ENCODE peak calls at places on chromosomes 7 and 10, in seven cellular contexts. One of them, this sample, is unnamed. For H3K27me3 and H3K36me3, the result is how much of the 10 kb centered on the place peaks cover.

GRCh38 chr10:61452655-61453641 is at the start of gene TMEM26:
- DNase-seq in astrocyte: peak
- DNase-seq in sigmoid colon: peak
- DNase-seq in neural progenitor cell: peak
- DNase-seq in thoracic aorta: no peak
- DNase-seq in transverse colon: peak
- DNase-seq in heart left ventricle: peak
- DNase-seq in this sample: peak

GRCh38 chr10:31700222-31700621 is 228.4 kb downstream of the ARHGAP12 start:
- DNase-seq in astrocyte: no peak
- DNase-seq in sigmoid colon: no peak
- DNase-seq in neural progenitor cell: no peak
- DNase-seq in thoracic aorta: no peak
- DNase-seq in transverse colon: no peak
- DNase-seq in heart left ventricle: no peak
- DNase-seq in this sample: no peak

GRCh38 chr10:79048639-79049550 is 19.9 kb upstream of the ZMIZ1 start:
- DNase-seq in astrocyte: no peak
- DNase-seq in sigmoid colon: peak
- DNase-seq in neural progenitor cell: no peak
- DNase-seq in thoracic aorta: no peak
- DNase-seq in transverse colon: no peak
- DNase-seq in heart left ventricle: no peak
- DNase-seq in this sample: no peak

GRCh38 chr7:140326116-140326928 is 72.0 kb downstream of the SLC37A3 start:
- DNase-seq in astrocyte: peak
- DNase-seq in sigmoid colon: peak
- DNase-seq in neural progenitor cell: peak
- DNase-seq in thoracic aorta: peak
- DNase-seq in transverse colon: peak
- DNase-seq in heart left ventricle: peak
- DNase-seq in this sample: peak

GRCh38 chr7:14747701-14748100 is 154.8 kb downstream of the DGKB start:
- DNase-seq in astrocyte: no peak
- DNase-seq in sigmoid colon: no peak
- DNase-seq in neural progenitor cell: no peak
- DNase-seq in thoracic aorta: no peak
- DNase-seq in transverse colon: no peak
- DNase-seq in heart left ventricle: no peak
- DNase-seq in this sample: no peak

GRCh38 chr10:69145864-69146263 is 21.9 kb downstream of the VPS26A start:
- DNase-seq in astrocyte: no peak
- DNase-seq in sigmoid colon: no peak
- DNase-seq in neural progenitor cell: no peak
- DNase-seq in thoracic aorta: no peak
- DNase-seq in transverse colon: no peak
- DNase-seq in heart left ventricle: no peak
- DNase-seq in this sample: no peak

GRCh38 chr10:93580824-93581223 is 14.4 kb downstream of the FFAR4 start:
- DNase-seq in astrocyte: peak
- DNase-seq in sigmoid colon: no peak
- DNase-seq in neural progenitor cell: peak
- DNase-seq in thoracic aorta: no peak
- DNase-seq in transverse colon: no peak
- DNase-seq in heart left ventricle: no peak
- DNase-seq in this sample: no peak

GRCh38 chr7:111029574-111030357 is 61.2 kb upstream of the LRRN3 start:
- DNase-seq in astrocyte: peak
- DNase-seq in sigmoid colon: no peak
- DNase-seq in neural progenitor cell: no peak
- DNase-seq in thoracic aorta: peak
- DNase-seq in transverse colon: peak
- DNase-seq in heart left ventricle: no peak
- DNase-seq in this sample: no peak

GRCh38 chr7:115558186-115558585 is 472.4 kb downstream of the TFEC start:
- DNase-seq in astrocyte: peak
- DNase-seq in sigmoid colon: no peak
- DNase-seq in neural progenitor cell: no peak
- DNase-seq in thoracic aorta: no peak
- DNase-seq in transverse colon: no peak
- DNase-seq in heart left ventricle: no peak
- DNase-seq in this sample: no peak

GRCh38 chr7:41125343-41125742 is 577.5 kb downstream of the INHBA start:
- DNase-seq in astrocyte: no peak
- DNase-seq in sigmoid colon: no peak
- DNase-seq in neural progenitor cell: no peak
- DNase-seq in thoracic aorta: no peak
- DNase-seq in transverse colon: no peak
- DNase-seq in heart left ventricle: no peak
- DNase-seq in this sample: no peak

GRCh38 chr10:810351-810846 is 120.9 kb upstream of the DIP2C start:
- DNase-seq in astrocyte: no peak
- DNase-seq in sigmoid colon: no peak
- DNase-seq in neural progenitor cell: peak
- DNase-seq in thoracic aorta: no peak
- DNase-seq in transverse colon: no peak
- DNase-seq in heart left ventricle: no peak
- DNase-seq in this sample: no peak

GRCh38 chr10:100508691-100509150 is 10.9 kb downstream of the SEC31B start:
- DNase-seq in astrocyte: peak
- DNase-seq in sigmoid colon: no peak
- DNase-seq in neural progenitor cell: peak
- DNase-seq in thoracic aorta: no peak
- DNase-seq in transverse colon: no peak
- DNase-seq in heart left ventricle: no peak
- DNase-seq in this sample: no peak

GRCh38 chr7:101085000-101085948 is at the start of gene TRIM56:
- DNase-seq in astrocyte: peak
- DNase-seq in sigmoid colon: peak
- DNase-seq in neural progenitor cell: peak
- DNase-seq in thoracic aorta: peak
- DNase-seq in transverse colon: peak
- DNase-seq in heart left ventricle: peak
- DNase-seq in this sample: peak

GRCh38 chr10:43846187-43846680 is 197.6 kb upstream of the ZNF32 start:
- DNase-seq in astrocyte: peak
- DNase-seq in sigmoid colon: no peak
- DNase-seq in neural progenitor cell: no peak
- DNase-seq in thoracic aorta: no peak
- DNase-seq in transverse colon: no peak
- DNase-seq in heart left ventricle: peak
- DNase-seq in this sample: peak

GRCh38 chr7:27739301-27739913 is 555 bp upstream of the TAX1BP1 start:
- DNase-seq in astrocyte: peak
- DNase-seq in sigmoid colon: no peak
- DNase-seq in neural progenitor cell: no peak
- DNase-seq in thoracic aorta: no peak
- DNase-seq in transverse colon: no peak
- DNase-seq in heart left ventricle: no peak
- DNase-seq in this sample: no peak

GRCh38 chr7:85630904-85631582 is 444.2 kb upstream of the SEMA3D start:
- DNase-seq in astrocyte: no peak
- DNase-seq in sigmoid colon: no peak
- DNase-seq in neural progenitor cell: peak
- DNase-seq in thoracic aorta: no peak
- DNase-seq in transverse colon: no peak
- DNase-seq in heart left ventricle: no peak
- DNase-seq in this sample: no peak

GRCh38 chr10:121578965-121579364 is 19.3 kb downstream of the FGFR2 start:
- DNase-seq in astrocyte: no peak
- DNase-seq in sigmoid colon: no peak
- DNase-seq in neural progenitor cell: no peak
- DNase-seq in thoracic aorta: no peak
- DNase-seq in transverse colon: no peak
- DNase-seq in heart left ventricle: no peak
- DNase-seq in this sample: no peak

GRCh38 chr10:101934911-101935310 is 91.3 kb upstream of the KCNIP2 start:
- DNase-seq in astrocyte: no peak
- DNase-seq in sigmoid colon: no peak
- DNase-seq in neural progenitor cell: peak
- DNase-seq in thoracic aorta: no peak
- DNase-seq in transverse colon: no peak
- DNase-seq in heart left ventricle: no peak
- DNase-seq in this sample: no peak

GRCh38 chr7:87600130-87601124 is at the start of gene ABCB1:
- DNase-seq in astrocyte: peak
- DNase-seq in sigmoid colon: peak
- DNase-seq in neural progenitor cell: peak
- DNase-seq in thoracic aorta: no peak
- DNase-seq in transverse colon: peak
- DNase-seq in heart left ventricle: peak
- DNase-seq in this sample: peak
- H3K27me3 ChIP-seq in astrocyte: under half
- H3K27me3 ChIP-seq in sigmoid colon: under half
- H3K27me3 ChIP-seq in neural progenitor cell: half or more
- H3K27me3 ChIP-seq in thoracic aorta: under half
- H3K27me3 ChIP-seq in transverse colon: under half
- H3K27me3 ChIP-seq in heart left ventricle: under half
- H3K27me3 ChIP-seq in this sample: under half

DNA sequence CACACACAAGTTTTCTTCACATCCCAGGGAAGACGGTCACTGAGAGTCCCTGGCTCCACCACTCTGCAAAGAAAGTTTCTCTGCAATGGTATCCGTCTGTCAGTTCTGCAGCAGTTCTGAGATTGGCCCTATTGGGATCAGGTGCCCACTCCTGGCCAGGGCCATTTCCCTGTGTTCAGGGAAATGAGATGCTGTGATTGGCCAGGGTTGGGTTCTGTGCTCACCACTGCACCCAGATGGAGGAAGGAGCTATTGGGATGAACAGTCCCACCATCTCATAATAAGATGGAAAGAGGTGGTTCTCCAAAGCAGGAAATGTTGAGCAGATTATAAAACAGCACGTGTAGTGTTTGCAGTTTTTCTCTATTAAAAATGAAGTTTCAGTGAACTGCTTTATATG is 13.3 kb upstream of the PIP4K2A start:
- DNase-seq in astrocyte: no peak
- DNase-seq in sigmoid colon: no peak
- DNase-seq in neural progenitor cell: no peak
- DNase-seq in thoracic aorta: no peak
- DNase-seq in transverse colon: no peak
- DNase-seq in heart left ventricle: no peak
- DNase-seq in this sample: no peak
- H3K36me3 ChIP-seq in astrocyte: under half
- H3K36me3 ChIP-seq in sigmoid colon: under half
- H3K36me3 ChIP-seq in neural progenitor cell: under half
- H3K36me3 ChIP-seq in thoracic aorta: under half
- H3K36me3 ChIP-seq in transverse colon: under half
- H3K36me3 ChIP-seq in heart left ventricle: under half
- H3K36me3 ChIP-seq in this sample: under half

GRCh38 chr7:3153118-3153517 is 109.5 kb upstream of the CARD11 start:
- DNase-seq in astrocyte: no peak
- DNase-seq in sigmoid colon: no peak
- DNase-seq in neural progenitor cell: no peak
- DNase-seq in thoracic aorta: no peak
- DNase-seq in transverse colon: no peak
- DNase-seq in heart left ventricle: no peak
- DNase-seq in this sample: no peak

GRCh38 chr7:3152714-3153113 is 109.0 kb upstream of the CARD11 start:
- DNase-seq in astrocyte: no peak
- DNase-seq in sigmoid colon: peak
- DNase-seq in neural progenitor cell: no peak
- DNase-seq in thoracic aorta: no peak
- DNase-seq in transverse colon: no peak
- DNase-seq in heart left ventricle: no peak
- DNase-seq in this sample: no peak

GRCh38 chr7:3151784-3152183 is 108.1 kb upstream of the CARD11 start:
- DNase-seq in astrocyte: no peak
- DNase-seq in sigmoid colon: peak
- DNase-seq in neural progenitor cell: no peak
- DNase-seq in thoracic aorta: no peak
- DNase-seq in transverse colon: no peak
- DNase-seq in heart left ventricle: no peak
- DNase-seq in this sample: no peak

GRCh38 chr7:3149961-3150516 is 106.4 kb upstream of the CARD11 start:
- DNase-seq in astrocyte: no peak
- DNase-seq in sigmoid colon: peak
- DNase-seq in neural progenitor cell: no peak
- DNase-seq in thoracic aorta: no peak
- DNase-seq in transverse colon: no peak
- DNase-seq in heart left ventricle: no peak
- DNase-seq in this sample: no peak

DNA sequence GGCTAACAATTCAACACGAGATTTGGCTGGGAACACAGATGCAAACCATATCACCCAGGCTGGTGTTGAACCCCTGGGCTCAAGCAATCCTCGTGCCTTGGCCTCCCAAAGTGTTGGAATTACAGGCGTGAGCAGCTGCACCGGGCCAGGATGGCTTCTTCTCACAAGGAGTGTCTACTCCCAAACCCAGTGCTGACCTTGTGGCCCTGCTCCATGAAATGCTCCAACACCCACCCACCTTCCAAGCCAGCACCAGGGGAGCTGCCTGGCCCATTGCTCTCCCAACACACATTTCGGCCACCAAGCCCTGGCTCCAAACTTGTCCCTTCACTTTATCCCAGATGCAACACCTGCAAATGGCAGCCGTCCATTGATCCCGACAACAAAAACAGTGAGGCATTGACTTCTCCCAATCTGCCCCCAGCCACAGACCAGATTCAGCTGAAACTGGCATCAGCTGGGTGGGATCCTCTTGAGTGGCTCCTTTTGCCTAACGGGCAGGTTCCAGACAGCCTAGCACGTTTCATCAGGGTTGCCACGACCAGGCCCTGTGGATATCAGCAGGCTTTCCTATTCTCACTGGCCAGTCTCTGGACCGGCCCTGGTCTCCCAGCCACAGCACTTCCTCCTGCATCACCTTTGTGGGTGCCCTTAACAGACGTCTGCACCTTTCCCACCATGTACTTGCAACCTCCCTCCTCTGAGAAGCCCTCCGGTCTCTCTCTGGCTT is 105.7 kb upstream of the CARD11 start:
- DNase-seq in astrocyte: no peak
- DNase-seq in sigmoid colon: peak
- DNase-seq in neural progenitor cell: no peak
- DNase-seq in thoracic aorta: no peak
- DNase-seq in transverse colon: no peak
- DNase-seq in heart left ventricle: no peak
- DNase-seq in this sample: no peak
- H3K4me3 ChIP-seq in astrocyte: no peak
- H3K4me3 ChIP-seq in sigmoid colon: no peak
- H3K4me3 ChIP-seq in neural progenitor cell: no peak
- H3K4me3 ChIP-seq in thoracic aorta: no peak
- H3K4me3 ChIP-seq in transverse colon: no peak
- H3K4me3 ChIP-seq in heart left ventricle: no peak
- H3K4me3 ChIP-seq in this sample: no peak

GRCh38 chr10:6537704-6538103 is 42.4 kb downstream of the PRKCQ start:
- DNase-seq in astrocyte: no peak
- DNase-seq in sigmoid colon: no peak
- DNase-seq in neural progenitor cell: no peak
- DNase-seq in thoracic aorta: no peak
- DNase-seq in transverse colon: no peak
- DNase-seq in heart left ventricle: peak
- DNase-seq in this sample: no peak
- H3K27me3 ChIP-seq in astrocyte: under half
- H3K27me3 ChIP-seq in sigmoid colon: under half
- H3K27me3 ChIP-seq in neural progenitor cell: under half
- H3K27me3 ChIP-seq in thoracic aorta: under half
- H3K27me3 ChIP-seq in transverse colon: under half
- H3K27me3 ChIP-seq in heart left ventricle: under half
- H3K27me3 ChIP-seq in this sample: under half